ENCODE peak calls at places on chromosomes 3 and 15, in six cellular contexts. X is colonic mucosa, R is AG09309, E is transverse colon, K is neural progenitor cell, G is brain microvascular endothelial cell. I is an unnamed sample.

GRCh38 chr15:22980189-22981136 is at the start of gene CYFIP1:
- DNase-seq in K (peak; percentile 85), G (peak; percentile 69), E (peak; percentile 90), X (peak; percentile 91), R (no peak), I (peak; percentile 92)

GRCh38 chr15:99275061-99275460 is 23.8 kb downstream of the LRRC28 start:
- DNase-seq in R (no peak), K (peak; percentile 33), G (no peak), E (no peak), X (no peak), I (no peak)

GRCh38 chr3:155763870-155764463 is 19.1 kb upstream of the PLCH1 start:
- DNase-seq in E (no peak), R (no peak), K (no peak), X (no peak), G (no peak), I (no peak)

GRCh38 chr15:70141376-70142071 is 43.8 kb upstream of the TLE3 start:
- DNase-seq in E (no peak), K (no peak), R (no peak), X (no peak), G (no peak), I (no peak)

GRCh38 chr15:81886586-81886985 is 159.2 kb downstream of the MEX3B start:
- DNase-seq in E (no peak), K (no peak), X (no peak), R (peak; percentile 16), G (peak; percentile 86), I (no peak)

GRCh38 chr3:54243262-54243931 is 121.0 kb downstream of the CACNA2D3 start:
- DNase-seq in E (no peak), G (no peak), X (no peak), R (no peak), K (no peak), I (peak; percentile 8)

GRCh38 chr15:100103828-100104227 is 237.9 kb downstream of the ADAMTS17 start:
- DNase-seq in X (no peak), E (no peak), R (no peak), K (no peak), G (no peak), I (no peak)

GRCh38 chr3:129233538-129233937 is 15.9 kb upstream of the COPG1 start:
- DNase-seq in E (peak; percentile 67), X (peak; percentile 39), G (no peak), R (no peak), K (no peak), I (no peak)

GRCh38 chr15:60591491-60592385 is 112.8 kb upstream of the ICE2 start:
- DNase-seq in X (peak; percentile 36), E (peak; percentile 33), G (no peak), R (no peak), K (peak; percentile 79), I (peak; percentile 61)

GRCh38 chr3:120072867-120073525 is 21.3 kb downstream of the GSK3B start:
- DNase-seq in E (peak; percentile 30), X (no peak), K (no peak), R (no peak), G (no peak), I (no peak)

GRCh38 chr15:29656636-29657475 is 165.4 kb downstream of the TJP1 start:
- DNase-seq in K (peak; percentile 86), G (no peak), X (no peak), R (no peak), E (no peak), I (no peak)

GRCh38 chr3:184126006-184126405 is 9.2 kb upstream of the EIF2B5 start:
- DNase-seq in E (no peak), R (no peak), K (no peak), G (no peak), X (no peak), I (no peak)

GRCh38 chr3:56725175-56725574 is 42.1 kb upstream of the TASOR start:
- DNase-seq in K (no peak), G (no peak), E (peak; percentile 43), X (no peak), R (no peak), I (no peak)

GRCh38 chr15:51647128-51647562 is 24.6 kb upstream of the DMXL2 start:
- DNase-seq in X (peak; percentile 75), R (peak; percentile 17), G (peak; percentile 45), E (peak; percentile 56), K (no peak), I (peak; percentile 33)

GRCh38 chr3:184172681-184173373 is 1.8 kb upstream of the AP2M1 start:
- DNase-seq in R (peak; percentile 85), X (no peak), G (peak; percentile 92), K (no peak), E (no peak), I (no peak)

GRCh38 chr15:74283366-74283765 is 47.2 kb downstream of the CCDC33 start:
- DNase-seq in R (no peak), G (no peak), X (no peak), E (no peak), K (peak; percentile 65), I (no peak)

GRCh38 chr15:67838789-67839332 is 984 bp downstream of the RNU6-1 start:
- DNase-seq in E (peak; percentile 65), K (peak; percentile 87), G (no peak), R (no peak), X (peak; percentile 62), I (peak; percentile 70)

GRCh38 chr3:17115186-17115585 is 230.4 kb downstream of the PLCL2 start:
- DNase-seq in K (no peak), G (peak; percentile 9), E (no peak), X (no peak), R (no peak), I (no peak)

GRCh38 chr3:65412591-65412990 is 626.1 kb downstream of the MAGI1 start:
- DNase-seq in G (no peak), X (peak; percentile 91), K (peak; percentile 50), R (no peak), E (peak; percentile 87), I (peak; percentile 64)
- TF ChIP-seq CTCF in G (no peak), X (peak; percentile 32), K (peak; percentile 41), R (no peak), E (peak; percentile 46), I (no peak)

GRCh38 chr3:21216598-21216997 is 534.4 kb downstream of the ZNF385D start:
- DNase-seq in K (peak; percentile 8), E (no peak), R (no peak), X (no peak), G (peak; percentile 32), I (no peak)
- TF ChIP-seq CTCF in K (peak; percentile 42), E (no peak), R (peak; percentile 34), X (no peak), G (peak; percentile 54), I (no peak)

GRCh38 chr3:70712449-70713082 is 400.1 kb upstream of the MDFIC2 start:
- DNase-seq in G (no peak), E (no peak), R (no peak), K (no peak), X (no peak), I (no peak)

GRCh38 chr3:70722018-70722417 is 409.6 kb upstream of the MDFIC2 start:
- DNase-seq in E (no peak), X (no peak), G (no peak), R (no peak), K (no peak), I (no peak)

GRCh38 chr3:70716832-70717231 is 404.4 kb upstream of the MDFIC2 start:
- DNase-seq in K (no peak), R (peak; percentile 13), X (no peak), G (peak; percentile 44), E (no peak), I (peak; percentile 14)
- TF ChIP-seq CTCF in K (no peak), R (peak; percentile 61), X (no peak), G (peak; percentile 59), E (no peak), I (peak; percentile 9)

GRCh38 chr3:27730774-27731659 is 8.9 kb upstream of the EOMES start:
- DNase-seq in R (no peak), X (no peak), G (no peak), K (peak; percentile 70), E (no peak), I (no peak)

GRCh38 chr3:27729325-27729724 is 7.2 kb upstream of the EOMES start:
- DNase-seq in G (no peak), X (no peak), K (peak; percentile 45), E (no peak), R (no peak), I (no peak)

GRCh38 chr3:27726240-27726639 is 4.1 kb upstream of the EOMES start:
- DNase-seq in K (no peak), X (no peak), R (no peak), G (no peak), E (no peak), I (no peak)

GRCh38 chr3:27729748-27730611 is 7.9 kb upstream of the EOMES start:
- DNase-seq in X (no peak), G (no peak), E (no peak), R (no peak), K (peak; percentile 73), I (no peak)

GRCh38 chr3:27728195-27729087 is 6.3 kb upstream of the EOMES start:
- DNase-seq in E (no peak), K (peak; percentile 91), G (no peak), X (no peak), R (no peak), I (no peak)
- TF ChIP-seq CTCF in E (peak; percentile 5), K (peak; percentile 52), G (peak; percentile 47), X (no peak), R (peak; percentile 9), I (peak; percentile 23)

GRCh38 chr3:97138914-97139541 is 324.6 kb downstream of the EPHA6 start:
- DNase-seq in K (peak; percentile 33), E (no peak), R (no peak), G (no peak), X (no peak), I (no peak)
- TF ChIP-seq CTCF in K (peak; percentile 55), E (no peak), R (no peak), G (no peak), X (no peak), I (no peak)

DNA sequence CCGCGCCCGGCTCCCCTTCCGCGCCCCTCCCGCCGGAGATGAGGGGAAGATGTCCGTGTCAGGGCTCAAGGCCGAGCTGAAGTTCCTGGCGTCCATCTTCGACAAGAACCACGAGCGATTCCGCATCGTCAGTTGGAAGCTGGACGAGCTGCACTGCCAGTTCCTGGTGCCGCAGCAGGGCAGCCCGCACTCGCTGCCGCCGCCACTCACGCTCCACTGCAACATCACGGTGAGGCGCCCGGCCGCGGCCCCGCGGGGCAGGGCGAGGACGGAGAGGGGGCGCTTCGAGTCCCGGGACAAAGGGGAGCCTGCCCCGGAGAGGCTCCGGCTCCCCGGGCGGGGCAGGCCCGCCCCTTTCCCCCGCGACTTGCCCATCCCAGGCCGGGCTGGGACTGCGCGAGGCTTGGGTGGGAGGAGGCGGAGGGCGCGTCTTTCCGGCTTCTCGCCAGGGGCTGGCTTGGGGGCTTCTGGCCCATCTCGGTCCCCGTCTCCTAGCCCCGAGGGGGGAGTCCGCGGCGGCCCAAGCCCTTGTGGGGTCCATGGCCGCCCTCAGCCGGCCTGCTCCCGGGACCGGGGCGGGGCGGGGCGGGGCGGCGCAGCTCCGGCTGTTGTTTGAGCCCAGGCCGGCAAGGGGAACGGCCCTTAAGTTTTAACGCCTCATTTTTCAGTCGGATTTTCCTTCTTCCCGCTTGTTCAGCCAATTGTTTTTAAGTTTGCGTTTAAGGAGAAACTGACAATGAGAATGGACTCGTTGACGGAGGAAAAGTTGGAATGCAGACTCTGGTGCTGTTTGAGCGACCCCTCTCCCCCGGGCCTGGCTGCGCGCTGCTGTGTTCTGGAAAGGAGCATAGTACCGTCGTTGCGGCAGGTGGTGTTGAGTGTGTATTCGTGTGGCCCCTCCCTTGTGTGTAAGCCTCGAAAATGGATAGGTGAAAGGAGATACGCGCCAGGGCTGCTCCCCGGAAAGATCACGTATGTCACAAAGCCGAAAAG is 667 bp downstream of the UBE2Q2 start:
- DNase-seq in X (peak; percentile 77), R (no peak), G (peak; percentile 25), E (peak; percentile 70), K (peak; percentile 74), I (peak; percentile 61)
- TF ChIP-seq CTCF in X (no peak), R (no peak), G (peak; percentile 1), E (no peak), K (no peak), I (no peak)